ENCODE peak calls at places on chromosomes 11 and 22, in nine cellular contexts. One of them, this sample, is unnamed.

GRCh38 chr22:37892566-37893338 is 13.3 kb upstream of the MICALL1 start:
- DNase-seq in neuronal stem cell: no peak
- DNase-seq in heart left ventricle: peak; percentile 87
- DNase-seq in stomach: peak; percentile 85
- DNase-seq in tibial artery: no peak
- DNase-seq in IMR-90: no peak
- DNase-seq in kidney: no peak
- DNase-seq in CD8-positive, alpha-beta T cell: no peak
- DNase-seq in Peyer's patch: no peak
- DNase-seq in this sample: no peak

GRCh38 chr11:87260811-87261210 is 223.1 kb downstream of the TMEM135 start:
- DNase-seq in CD8-positive, alpha-beta T cell: no peak
- DNase-seq in Peyer's patch: no peak
- DNase-seq in stomach: no peak
- DNase-seq in IMR-90: no peak
- DNase-seq in kidney: no peak
- DNase-seq in neuronal stem cell: no peak
- DNase-seq in heart left ventricle: no peak
- DNase-seq in tibial artery: no peak
- DNase-seq in this sample: no peak

GRCh38 chr11:58958500-58958899 is 19.2 kb downstream of the GLYATL1 start:
- DNase-seq in CD8-positive, alpha-beta T cell: peak; percentile 27
- DNase-seq in neuronal stem cell: no peak
- DNase-seq in tibial artery: peak; percentile 34
- DNase-seq in kidney: no peak
- DNase-seq in heart left ventricle: peak; percentile 29
- DNase-seq in stomach: peak; percentile 57
- DNase-seq in Peyer's patch: peak; percentile 72
- DNase-seq in IMR-90: no peak
- DNase-seq in this sample: peak; percentile 49

GRCh38 chr11:96134622-96135021 is 208.4 kb downstream of the MAML2 start:
- DNase-seq in kidney: no peak
- DNase-seq in IMR-90: peak; percentile 44
- DNase-seq in tibial artery: no peak
- DNase-seq in Peyer's patch: no peak
- DNase-seq in neuronal stem cell: no peak
- DNase-seq in stomach: no peak
- DNase-seq in CD8-positive, alpha-beta T cell: no peak
- DNase-seq in heart left ventricle: no peak
- DNase-seq in this sample: no peak

GRCh38 chr11:114179234-114179941 is 116.8 kb upstream of the NNMT start:
- DNase-seq in CD8-positive, alpha-beta T cell: no peak
- DNase-seq in neuronal stem cell: no peak
- DNase-seq in IMR-90: no peak
- DNase-seq in stomach: peak; percentile 89
- DNase-seq in kidney: peak; percentile 94
- DNase-seq in heart left ventricle: peak; percentile 88
- DNase-seq in Peyer's patch: peak; percentile 73
- DNase-seq in tibial artery: peak; percentile 96
- DNase-seq in this sample: no peak

GRCh38 chr11:99841885-99842284 is 821.1 kb downstream of the CNTN5 start:
- DNase-seq in tibial artery: no peak
- DNase-seq in heart left ventricle: no peak
- DNase-seq in neuronal stem cell: no peak
- DNase-seq in CD8-positive, alpha-beta T cell: no peak
- DNase-seq in stomach: no peak
- DNase-seq in IMR-90: no peak
- DNase-seq in kidney: no peak
- DNase-seq in Peyer's patch: no peak
- DNase-seq in this sample: no peak

GRCh38 chr22:18119409-18120110 is 9.0 kb downstream of the TUBA8 start:
- DNase-seq in neuronal stem cell: no peak
- DNase-seq in IMR-90: no peak
- DNase-seq in tibial artery: no peak
- DNase-seq in CD8-positive, alpha-beta T cell: no peak
- DNase-seq in heart left ventricle: peak; percentile 86
- DNase-seq in kidney: no peak
- DNase-seq in stomach: peak; percentile 50
- DNase-seq in Peyer's patch: no peak
- DNase-seq in this sample: no peak

GRCh38 chr11:129710423-129710822 is 105.2 kb upstream of the TMEM45B start:
- DNase-seq in neuronal stem cell: no peak
- DNase-seq in IMR-90: no peak
- DNase-seq in CD8-positive, alpha-beta T cell: no peak
- DNase-seq in Peyer's patch: no peak
- DNase-seq in heart left ventricle: no peak
- DNase-seq in stomach: no peak
- DNase-seq in kidney: peak; percentile 28
- DNase-seq in tibial artery: peak; percentile 8
- DNase-seq in this sample: no peak

GRCh38 chr11:3907590-3907989 is 52.1 kb downstream of the STIM1 start:
- DNase-seq in heart left ventricle: no peak
- DNase-seq in tibial artery: no peak
- DNase-seq in IMR-90: no peak
- DNase-seq in stomach: no peak
- DNase-seq in neuronal stem cell: no peak
- DNase-seq in Peyer's patch: no peak
- DNase-seq in kidney: no peak
- DNase-seq in CD8-positive, alpha-beta T cell: no peak
- DNase-seq in this sample: no peak

GRCh38 chr11:130118165-130118564 is 41.4 kb upstream of the ST14 start:
- DNase-seq in heart left ventricle: no peak
- DNase-seq in kidney: no peak
- DNase-seq in Peyer's patch: no peak
- DNase-seq in tibial artery: no peak
- DNase-seq in CD8-positive, alpha-beta T cell: no peak
- DNase-seq in IMR-90: no peak
- DNase-seq in stomach: no peak
- DNase-seq in neuronal stem cell: no peak
- DNase-seq in this sample: no peak

GRCh38 chr11:84524422-84525051 is 1102.6 kb downstream of the DLG2 start:
- DNase-seq in tibial artery: no peak
- DNase-seq in CD8-positive, alpha-beta T cell: no peak
- DNase-seq in Peyer's patch: no peak
- DNase-seq in IMR-90: peak; percentile 25
- DNase-seq in stomach: no peak
- DNase-seq in heart left ventricle: no peak
- DNase-seq in kidney: no peak
- DNase-seq in neuronal stem cell: no peak
- DNase-seq in this sample: peak; percentile 44

GRCh38 chr11:73566977-73567755 is 30.7 kb downstream of the FAM168A start:
- DNase-seq in IMR-90: peak; percentile 41
- DNase-seq in CD8-positive, alpha-beta T cell: no peak
- DNase-seq in kidney: no peak
- DNase-seq in Peyer's patch: no peak
- DNase-seq in heart left ventricle: peak; percentile 31
- DNase-seq in neuronal stem cell: no peak
- DNase-seq in stomach: no peak
- DNase-seq in tibial artery: no peak
- DNase-seq in this sample: no peak

GRCh38 chr11:105189586-105189985 is 50.0 kb upstream of the CARD18 start:
- DNase-seq in CD8-positive, alpha-beta T cell: no peak
- DNase-seq in neuronal stem cell: no peak
- DNase-seq in kidney: no peak
- DNase-seq in stomach: no peak
- DNase-seq in tibial artery: peak; percentile 35
- DNase-seq in IMR-90: no peak
- DNase-seq in Peyer's patch: no peak
- DNase-seq in heart left ventricle: no peak
- DNase-seq in this sample: no peak

GRCh38 chr11:131193101-131193501 is 177.3 kb upstream of the NTM start:
- DNase-seq in Peyer's patch: no peak
- DNase-seq in heart left ventricle: no peak
- DNase-seq in neuronal stem cell: no peak
- DNase-seq in tibial artery: no peak
- DNase-seq in CD8-positive, alpha-beta T cell: no peak
- DNase-seq in stomach: no peak
- DNase-seq in kidney: no peak
- DNase-seq in IMR-90: no peak
- DNase-seq in this sample: no peak

GRCh38 chr22:20833225-20833665 is 25.4 kb downstream of the PI4KA start:
- DNase-seq in heart left ventricle: no peak
- DNase-seq in kidney: no peak
- DNase-seq in stomach: no peak
- DNase-seq in tibial artery: no peak
- DNase-seq in neuronal stem cell: no peak
- DNase-seq in Peyer's patch: no peak
- DNase-seq in CD8-positive, alpha-beta T cell: no peak
- DNase-seq in IMR-90: no peak
- DNase-seq in this sample: no peak

GRCh38 chr11:76798202-76798581 is 15.0 kb downstream of the TSKU start:
- DNase-seq in neuronal stem cell: no peak
- DNase-seq in tibial artery: no peak
- DNase-seq in kidney: no peak
- DNase-seq in IMR-90: no peak
- DNase-seq in CD8-positive, alpha-beta T cell: no peak
- DNase-seq in stomach: no peak
- DNase-seq in heart left ventricle: no peak
- DNase-seq in Peyer's patch: no peak
- DNase-seq in this sample: no peak
- H3K27ac ChIP-seq in neuronal stem cell: no peak overlapping the region
- H3K27ac ChIP-seq in tibial artery: peak overlapping the region; percentile 63
- H3K27ac ChIP-seq in kidney: no peak overlapping the region
- H3K27ac ChIP-seq in IMR-90: no peak overlapping the region
- H3K27ac ChIP-seq in CD8-positive, alpha-beta T cell: no peak overlapping the region
- H3K27ac ChIP-seq in stomach: no peak overlapping the region
- H3K27ac ChIP-seq in heart left ventricle: no peak overlapping the region
- H3K27ac ChIP-seq in Peyer's patch: no peak overlapping the region
- H3K27ac ChIP-seq in this sample: no peak overlapping the region

GRCh38 chr11:9605742-9606141 is 32.3 kb downstream of the WEE1 start:
- DNase-seq in IMR-90: no peak
- DNase-seq in heart left ventricle: no peak
- DNase-seq in neuronal stem cell: no peak
- DNase-seq in Peyer's patch: no peak
- DNase-seq in stomach: no peak
- DNase-seq in kidney: no peak
- DNase-seq in tibial artery: no peak
- DNase-seq in CD8-positive, alpha-beta T cell: no peak
- DNase-seq in this sample: no peak

GRCh38 chr11:9609002-9609759 is 35.7 kb downstream of the WEE1 start:
- DNase-seq in CD8-positive, alpha-beta T cell: no peak
- DNase-seq in heart left ventricle: no peak
- DNase-seq in IMR-90: no peak
- DNase-seq in neuronal stem cell: no peak
- DNase-seq in stomach: no peak
- DNase-seq in tibial artery: no peak
- DNase-seq in kidney: no peak
- DNase-seq in Peyer's patch: no peak
- DNase-seq in this sample: no peak

GRCh38 chr11:9606799-9607510 is 33.5 kb downstream of the WEE1 start:
- DNase-seq in kidney: no peak
- DNase-seq in stomach: no peak
- DNase-seq in tibial artery: no peak
- DNase-seq in CD8-positive, alpha-beta T cell: no peak
- DNase-seq in Peyer's patch: no peak
- DNase-seq in neuronal stem cell: no peak
- DNase-seq in IMR-90: no peak
- DNase-seq in heart left ventricle: no peak
- DNase-seq in this sample: peak; percentile 63

GRCh38 chr11:9609841-9610240 is 36.4 kb downstream of the WEE1 start:
- DNase-seq in heart left ventricle: no peak
- DNase-seq in CD8-positive, alpha-beta T cell: no peak
- DNase-seq in neuronal stem cell: no peak
- DNase-seq in Peyer's patch: no peak
- DNase-seq in tibial artery: no peak
- DNase-seq in stomach: no peak
- DNase-seq in kidney: no peak
- DNase-seq in IMR-90: no peak
- DNase-seq in this sample: no peak

DNA sequence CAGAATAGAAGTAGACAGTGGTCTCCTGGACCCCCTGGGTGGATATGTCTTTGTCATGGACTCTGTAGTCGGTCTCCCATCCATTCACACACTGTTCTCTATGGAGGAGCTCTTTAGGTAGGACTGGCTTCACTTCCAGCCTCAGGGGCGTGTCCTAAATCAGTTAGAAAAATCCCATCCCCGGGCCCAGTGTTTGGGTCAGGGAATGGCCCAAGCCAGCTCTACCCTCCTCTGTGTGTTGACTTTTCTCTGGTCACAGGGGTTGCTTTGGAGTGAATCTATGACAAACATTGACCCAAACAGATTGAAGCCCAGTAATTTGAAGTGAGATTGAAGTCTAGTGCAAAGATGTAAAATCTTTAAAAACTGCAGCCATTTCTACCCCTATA is 34.0 kb downstream of the WEE1 start:
- DNase-seq in tibial artery: no peak
- DNase-seq in kidney: no peak
- DNase-seq in heart left ventricle: no peak
- DNase-seq in IMR-90: no peak
- DNase-seq in stomach: no peak
- DNase-seq in CD8-positive, alpha-beta T cell: no peak
- DNase-seq in neuronal stem cell: no peak
- DNase-seq in Peyer's patch: no peak
- DNase-seq in this sample: peak; percentile 12
- H3K27ac ChIP-seq in tibial artery: no peak overlapping the region
- H3K27ac ChIP-seq in kidney: no peak overlapping the region
- H3K27ac ChIP-seq in heart left ventricle: no peak overlapping the region
- H3K27ac ChIP-seq in IMR-90: no peak overlapping the region
- H3K27ac ChIP-seq in stomach: no peak overlapping the region
- H3K27ac ChIP-seq in CD8-positive, alpha-beta T cell: no peak overlapping the region
- H3K27ac ChIP-seq in neuronal stem cell: no peak overlapping the region
- H3K27ac ChIP-seq in Peyer's patch: no peak overlapping the region
- H3K27ac ChIP-seq in this sample: no peak overlapping the region

GRCh38 chr11:44189986-44190882 is 94.8 kb downstream of the EXT2 start:
- DNase-seq in stomach: no peak
- DNase-seq in CD8-positive, alpha-beta T cell: no peak
- DNase-seq in neuronal stem cell: no peak
- DNase-seq in Peyer's patch: no peak
- DNase-seq in kidney: no peak
- DNase-seq in tibial artery: no peak
- DNase-seq in IMR-90: no peak
- DNase-seq in heart left ventricle: no peak
- DNase-seq in this sample: no peak
- H3K27ac ChIP-seq in stomach: no peak overlapping the region
- H3K27ac ChIP-seq in CD8-positive, alpha-beta T cell: no peak overlapping the region
- H3K27ac ChIP-seq in neuronal stem cell: no peak overlapping the region
- H3K27ac ChIP-seq in Peyer's patch: no peak overlapping the region
- H3K27ac ChIP-seq in kidney: no peak overlapping the region
- H3K27ac ChIP-seq in tibial artery: no peak overlapping the region
- H3K27ac ChIP-seq in IMR-90: no peak overlapping the region
- H3K27ac ChIP-seq in heart left ventricle: no peak overlapping the region
- H3K27ac ChIP-seq in this sample: no peak overlapping the region

DNA sequence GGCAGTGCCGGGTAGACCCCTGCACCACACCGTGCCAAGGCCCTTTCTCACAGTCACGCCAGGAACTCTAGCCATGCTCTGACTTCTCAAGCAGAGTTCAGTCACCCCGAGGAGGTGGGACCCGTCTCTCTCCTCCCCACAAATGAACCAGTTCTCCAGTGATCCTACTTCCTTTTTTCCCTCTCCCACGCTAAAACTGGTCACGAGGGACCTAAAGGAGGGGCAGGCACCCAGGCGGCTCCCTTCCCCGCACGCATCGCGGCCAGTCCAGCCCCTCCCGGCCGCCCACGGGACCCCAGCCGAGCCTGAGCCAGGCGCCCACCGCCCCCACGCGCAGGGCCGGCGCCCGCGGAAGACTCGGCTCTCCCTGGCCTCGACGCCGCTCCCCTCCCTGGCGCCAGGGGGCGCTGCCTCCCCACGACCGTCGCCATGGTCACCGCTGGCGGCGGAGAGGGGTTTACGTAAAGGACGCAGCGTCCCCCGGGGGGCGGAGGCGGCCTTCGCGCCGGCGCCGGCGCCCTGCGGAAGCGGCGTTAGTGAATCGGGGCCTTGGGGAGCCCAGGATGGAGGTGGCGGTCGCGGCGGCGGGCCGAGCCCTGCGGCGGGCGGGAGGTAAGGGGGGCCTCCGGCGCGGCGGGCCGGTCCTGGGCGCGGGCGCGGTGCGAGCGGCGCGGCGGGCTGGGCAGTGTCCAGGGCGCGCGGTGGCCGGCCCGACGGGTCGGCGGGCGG is at the start of gene DAGLA:
- DNase-seq in heart left ventricle: peak; percentile 74
- DNase-seq in IMR-90: peak; percentile 43
- DNase-seq in stomach: peak; percentile 83
- DNase-seq in CD8-positive, alpha-beta T cell: peak; percentile 76
- DNase-seq in kidney: peak; percentile 89
- DNase-seq in neuronal stem cell: peak; percentile 81
- DNase-seq in tibial artery: peak; percentile 53
- DNase-seq in Peyer's patch: peak; percentile 45
- DNase-seq in this sample: peak; percentile 89
- H3K27ac ChIP-seq in heart left ventricle: peak within 1 kb of the TSS; percentile 40
- H3K27ac ChIP-seq in IMR-90: no peak within 1 kb of the TSS
- H3K27ac ChIP-seq in stomach: no peak within 1 kb of the TSS
- H3K27ac ChIP-seq in CD8-positive, alpha-beta T cell: no peak within 1 kb of the TSS
- H3K27ac ChIP-seq in kidney: no peak within 1 kb of the TSS
- H3K27ac ChIP-seq in neuronal stem cell: peak within 1 kb of the TSS; percentile 32
- H3K27ac ChIP-seq in tibial artery: no peak within 1 kb of the TSS
- H3K27ac ChIP-seq in Peyer's patch: no peak within 1 kb of the TSS
- H3K27ac ChIP-seq in this sample: no peak within 1 kb of the TSS